ENCODE peak calls at places on chromosomes 5 and 9, in ten cellular contexts. S is AG10803, K is IMR-90, Y is H9, F is astrocyte of the cerebellum, R is psoas muscle, T is colonic mucosa, O is neural progenitor cell, E is HFFc6, D is activated B cell treated with CpG ODN at 0.5 μM for 24 hours. W is an unnamed sample.

GRCh38 chr9:130421802-130422276 is 22.9 kb upstream of the ASS1 start:
- DNase-seq in S (peak; percentile 69), K (peak; percentile 91), Y (peak; percentile 87), F (peak; percentile 60), R (no peak), T (no peak), O (peak; percentile 80), E (peak; percentile 26), D (no peak), W (no peak)

GRCh38 chr5:45484781-45485180 is 211.4 kb downstream of the HCN1 start:
- DNase-seq in S (no peak), K (no peak), Y (no peak), F (no peak), R (no peak), T (no peak), O (no peak), E (no peak), D (no peak), W (no peak)

GRCh38 chr5:167950126-167950721 is 341.2 kb upstream of the WWC1 start:
- DNase-seq in S (peak; percentile 96), K (peak; percentile 67), Y (no peak), F (peak; percentile 40), R (no peak), T (no peak), O (no peak), E (no peak), D (no peak), W (no peak)

GRCh38 chr5:66987126-66987525 is 209.5 kb downstream of the CD180 start:
- DNase-seq in S (no peak), K (peak; percentile 68), Y (no peak), F (no peak), R (no peak), T (no peak), O (no peak), E (peak; percentile 34), D (no peak), W (no peak)

GRCh38 chr9:3858961-3859360 is 333.2 kb upstream of the RFX3 start:
- DNase-seq in S (peak; percentile 34), K (peak; percentile 41), Y (no peak), F (no peak), R (no peak), T (no peak), O (no peak), E (peak; percentile 38), D (no peak), W (no peak)

GRCh38 chr9:111627260-111627963 is 3.7 kb upstream of the DNAJC25 start:
- DNase-seq in S (no peak), K (no peak), Y (no peak), F (no peak), R (no peak), T (peak; percentile 57), O (no peak), E (no peak), D (no peak), W (no peak)

GRCh38 chr5:139762624-139763170 is 32.9 kb upstream of the PSD2 start:
- DNase-seq in S (no peak), K (no peak), Y (no peak), F (no peak), R (no peak), T (no peak), O (no peak), E (no peak), D (no peak), W (no peak)

GRCh38 chr9:135992486-135993408 is 31.6 kb upstream of the UBAC1 start:
- DNase-seq in S (peak; percentile 78), K (peak; percentile 84), Y (peak; percentile 86), F (peak; percentile 27), R (peak; percentile 90), T (peak; percentile 77), O (peak; percentile 86), E (peak; percentile 52), D (peak; percentile 38), W (peak; percentile 89)

GRCh38 chr9:76873821-76874220 is 32.1 kb downstream of the PRUNE2 start:
- DNase-seq in S (no peak), K (no peak), Y (no peak), F (no peak), R (no peak), T (no peak), O (no peak), E (no peak), D (no peak), W (no peak)

GRCh38 chr9:128731691-128732090 is 7.8 kb upstream of the ZDHHC12 start:
- DNase-seq in S (no peak), K (no peak), Y (no peak), F (no peak), R (no peak), T (no peak), O (no peak), E (no peak), D (no peak), W (no peak)

GRCh38 chr5:101045689-101046088 is 142.6 kb upstream of the ST8SIA4 start:
- DNase-seq in S (no peak), K (no peak), Y (no peak), F (peak; percentile 6), R (no peak), T (no peak), O (no peak), E (no peak), D (no peak), W (no peak)

GRCh38 chr5:77642915-77643653 is 4.6 kb upstream of the OTP start:
- DNase-seq in S (no peak), K (no peak), Y (peak; percentile 65), F (no peak), R (no peak), T (no peak), O (peak; percentile 78), E (no peak), D (no peak), W (no peak)

GRCh38 chr9:7452378-7452777 is 347.2 kb downstream of the DMAC1 start:
- DNase-seq in S (peak; percentile 45), K (peak; percentile 81), Y (no peak), F (no peak), R (no peak), T (no peak), O (no peak), E (peak; percentile 3), D (no peak), W (no peak)

DNA sequence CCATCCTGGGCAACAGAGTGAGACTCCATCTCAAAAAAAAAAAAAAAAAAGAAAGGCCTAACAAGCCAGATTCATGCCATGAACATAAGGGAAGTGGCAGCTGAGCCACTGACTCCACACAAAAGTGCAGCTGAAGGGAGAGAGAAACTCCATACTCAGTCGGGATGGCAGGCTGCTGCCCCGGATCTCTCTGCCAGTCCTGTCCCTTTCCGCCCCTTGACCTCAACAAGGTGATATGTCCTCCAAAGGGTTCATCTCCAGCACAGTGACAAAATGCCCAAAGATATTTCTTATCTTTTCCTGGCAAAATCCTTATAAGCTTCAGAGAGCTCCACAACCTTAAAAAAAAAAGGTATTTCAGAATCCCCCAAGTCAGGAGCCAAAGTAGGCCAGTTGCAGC is 52.6 kb downstream of the ABCA1 start:
- DNase-seq in S (no peak), K (no peak), Y (no peak), F (no peak), R (no peak), T (no peak), O (no peak), E (no peak), D (no peak), W (no peak)
- TF ChIP-seq CTCF in S (no peak), K (no peak), Y (no peak), F (no peak), R (no peak), T (no peak), O (no peak), E (no peak), D (no peak), W (no peak)

GRCh38 chr9:131814714-131815113 is 74.8 kb upstream of the RAPGEF1 start:
- DNase-seq in S (no peak), K (no peak), Y (no peak), F (no peak), R (no peak), T (no peak), O (no peak), E (no peak), D (no peak), W (no peak)
- TF ChIP-seq CTCF in S (no peak), K (no peak), Y (no peak), F (no peak), R (no peak), T (no peak), O (no peak), E (no peak), D (no peak), W (no peak)

DNA sequence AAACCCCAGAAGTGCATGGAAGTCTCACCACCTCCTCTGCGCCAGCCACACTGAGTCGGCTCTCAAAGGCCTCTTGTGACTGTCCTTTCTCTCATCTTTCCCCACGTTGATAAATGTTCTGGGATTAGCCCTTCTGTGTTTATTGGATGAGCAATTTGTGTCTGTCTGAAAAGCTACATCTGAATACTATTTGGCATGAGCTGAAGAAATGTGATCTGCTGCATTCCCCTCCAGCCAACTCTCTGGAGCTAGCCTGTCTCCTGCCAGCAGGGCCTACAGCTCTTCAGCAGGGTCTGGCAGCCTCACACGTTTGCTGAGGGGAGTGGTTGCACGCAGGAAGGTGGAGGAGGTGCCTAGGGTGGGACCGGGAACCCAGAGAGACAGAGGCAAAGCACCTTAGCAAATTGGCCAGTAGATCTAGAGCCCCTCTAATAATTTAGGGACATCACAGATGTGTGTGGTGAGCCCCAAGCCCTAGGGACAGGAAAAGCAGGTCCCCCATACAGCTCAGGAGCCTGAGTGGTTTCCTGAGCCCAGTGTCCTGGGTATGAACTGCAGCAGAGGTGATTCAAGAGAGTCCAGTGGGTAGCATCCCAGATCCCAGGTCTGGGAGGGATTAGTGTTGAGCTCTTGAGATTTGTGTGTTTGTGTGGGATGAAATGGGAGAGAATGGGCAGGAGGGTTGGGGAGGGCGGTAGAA is 20.5 kb upstream of the B4GALT1 start:
- DNase-seq in S (peak; percentile 87), K (peak; percentile 79), Y (no peak), F (peak; percentile 46), R (peak; percentile 82), T (peak; percentile 41), O (no peak), E (peak; percentile 70), D (no peak), W (no peak)
- TF ChIP-seq CTCF in S (peak; percentile 20), K (no peak), Y (no peak), F (no peak), R (no peak), T (no peak), O (no peak), E (no peak), D (no peak), W (no peak)

GRCh38 chr5:54965806-54966205 is 19.6 kb downstream of the ESM1 start:
- DNase-seq in S (no peak), K (no peak), Y (no peak), F (no peak), R (no peak), T (no peak), O (no peak), E (no peak), D (no peak), W (no peak)

GRCh38 chr5:54975701-54976100 is 9.7 kb downstream of the ESM1 start:
- DNase-seq in S (no peak), K (no peak), Y (no peak), F (no peak), R (no peak), T (no peak), O (no peak), E (no peak), D (no peak), W (no peak)

GRCh38 chr5:54964405-54964804 is 21.0 kb downstream of the ESM1 start:
- DNase-seq in S (no peak), K (no peak), Y (no peak), F (no peak), R (no peak), T (no peak), O (no peak), E (no peak), D (no peak), W (no peak)

GRCh38 chr5:54969242-54969641 is 16.2 kb downstream of the ESM1 start:
- DNase-seq in S (no peak), K (no peak), Y (no peak), F (no peak), R (no peak), T (no peak), O (no peak), E (no peak), D (no peak), W (no peak)

GRCh38 chr5:54969856-54970828 is 15.3 kb downstream of the ESM1 start:
- DNase-seq in S (no peak), K (no peak), Y (no peak), F (peak; percentile 71), R (no peak), T (no peak), O (no peak), E (no peak), D (no peak), W (no peak)
- TF ChIP-seq CTCF in S (no peak), K (no peak), Y (no peak), F (no peak), R (no peak), T (no peak), O (no peak), E (peak; percentile 58), D (no peak), W (no peak)